ENCODE peak calls at places on chromosomes 7 and 10, in five cellular contexts. P is tibial artery, J is lower leg skin, Z is thyroid gland, T is brain microvascular endothelial cell. K is an unnamed sample.

GRCh38 chr7:38178695-38179344 is 775 bp downstream of the STARD3NL start:
- DNase-seq in P (no peak), J (no peak), Z (no peak), T (no peak), K (peak)

GRCh38 chr7:157007470-157008066 is 2.9 kb downstream of the MNX1 start:
- DNase-seq in J (no peak), P (no peak), Z (no peak), T (no peak), K (no peak)

GRCh38 chr7:157434701-157435100 is 97.9 kb downstream of the DNAJB6 start:
- DNase-seq in J (no peak), P (no peak), Z (no peak), T (no peak), K (no peak)

GRCh38 chr10:44557596-44558191 is 172.8 kb upstream of the CXCL12 start:
- DNase-seq in P (no peak), Z (no peak), T (no peak), J (no peak), K (peak)

GRCh38 chr10:91694170-91694794 is 61.4 kb upstream of the PPP1R3C start:
- DNase-seq in P (no peak), J (no peak), Z (peak), T (peak), K (peak)

GRCh38 chr10:124091646-124092269 is 1.6 kb downstream of the CHST15 start:
- DNase-seq in P (no peak), J (no peak), Z (peak), T (peak), K (no peak)

GRCh38 chr7:2521952-2522591 is 2.5 kb downstream of the LFNG start:
- DNase-seq in Z (no peak), T (no peak), J (no peak), P (no peak), K (no peak)

GRCh38 chr10:51718804-51719291 is 19.5 kb upstream of the CSTF2T start:
- DNase-seq in J (no peak), Z (no peak), P (no peak), T (peak), K (peak)

GRCh38 chr7:141258559-141258958 is 184.7 kb downstream of the TMEM178B start:
- DNase-seq in P (no peak), Z (no peak), T (no peak), J (no peak), K (no peak)

GRCh38 chr7:23672033-23672432 is 8.0 kb upstream of the FAM221A start:
- DNase-seq in J (no peak), P (no peak), T (no peak), Z (no peak), K (peak)

GRCh38 chr10:111080224-111080623 is 3.4 kb downstream of the ADRA2A start:
- DNase-seq in P (no peak), T (no peak), Z (no peak), J (no peak), K (no peak)

GRCh38 chr10:1739751-1740150 is 2.4 kb upstream of the ADARB2 start:
- DNase-seq in P (no peak), T (no peak), J (no peak), Z (no peak), K (no peak)

GRCh38 chr7:49893131-49893530 is 119.7 kb downstream of the VWC2 start:
- DNase-seq in P (no peak), T (no peak), Z (no peak), J (no peak), K (no peak)

GRCh38 chr10:95792211-95792780 is 36.3 kb downstream of the ENTPD1 start:
- DNase-seq in J (no peak), Z (no peak), P (no peak), T (no peak), K (no peak)

GRCh38 chr10:31023558-31023957 is 8.1 kb downstream of the ZNF438 start:
- DNase-seq in P (no peak), T (no peak), J (no peak), Z (peak), K (no peak)

GRCh38 chr7:73715648-73716317 is 3.7 kb downstream of the STX1A start:
- DNase-seq in T (peak), J (no peak), P (no peak), Z (no peak), K (peak)

GRCh38 chr10:102644066-102644645 is at the start of gene TRIM8:
- DNase-seq in J (no peak), T (no peak), Z (peak), P (no peak), K (peak)

GRCh38 chr10:43265799-43266721 is 805 bp downstream of the RASGEF1A start:
- DNase-seq in J (peak), T (no peak), P (no peak), Z (peak), K (no peak)
- H3K4me3 ChIP-seq in J (peak), T (no peak), P (peak), Z (no peak), K (no peak)

GRCh38 chr10:121975295-121976086 is 474 bp upstream of the NSMCE4A start:
- DNase-seq in J (no peak), P (no peak), T (no peak), Z (no peak), K (no peak)

GRCh38 chr10:121978511-121978910 is 3.5 kb upstream of the NSMCE4A start:
- DNase-seq in Z (peak), T (no peak), J (no peak), P (no peak), K (no peak)

GRCh38 chr10:121976607-121977006 is 1.6 kb upstream of the NSMCE4A start:
- DNase-seq in J (no peak), T (no peak), Z (no peak), P (no peak), K (no peak)

GRCh38 chr10:121974019-121974534 is 940 bp downstream of the NSMCE4A start:
- DNase-seq in P (no peak), Z (no peak), J (no peak), T (no peak), K (no peak)

GRCh38 chr10:121974535-121975294 is at the start of gene NSMCE4A:
- DNase-seq in P (peak), J (peak), T (peak), Z (peak), K (peak)
- TF ChIP-seq CTCF in P (peak), J (no peak), T (no peak), Z (peak), K (no peak)

GRCh38 chr10:73248259-73248724 is 1.2 kb upstream of the DNAJC9 start:
- DNase-seq in T (no peak), J (no peak), Z (no peak), P (no peak), K (no peak)
- H3K4me3 ChIP-seq in T (no peak), J (no peak), Z (no peak), P (no peak), K (no peak)

GRCh38 chr7:5477723-5478531 is 54.3 kb upstream of the TNRC18 start:
- DNase-seq in J (no peak), Z (peak), P (no peak), T (no peak), K (no peak)
- TF ChIP-seq CTCF in J (no peak), Z (peak), P (peak), T (peak), K (peak)

GRCh38 chr10:117164878-117165556 is 26.9 kb upstream of the VAX1 start:
- DNase-seq in T (no peak), P (no peak), Z (no peak), J (no peak), K (no peak)
- H3K4me3 ChIP-seq in T (no peak), P (peak), Z (no peak), J (no peak), K (no peak)

GRCh38 chr7:57413529-57414398 is 36.2 kb upstream of the ZNF716 start:
- DNase-seq in P (no peak), Z (no peak), J (no peak), T (no peak), K (no peak)
- TF ChIP-seq CTCF in P (no peak), Z (no peak), J (no peak), T (no peak), K (no peak)

DNA sequence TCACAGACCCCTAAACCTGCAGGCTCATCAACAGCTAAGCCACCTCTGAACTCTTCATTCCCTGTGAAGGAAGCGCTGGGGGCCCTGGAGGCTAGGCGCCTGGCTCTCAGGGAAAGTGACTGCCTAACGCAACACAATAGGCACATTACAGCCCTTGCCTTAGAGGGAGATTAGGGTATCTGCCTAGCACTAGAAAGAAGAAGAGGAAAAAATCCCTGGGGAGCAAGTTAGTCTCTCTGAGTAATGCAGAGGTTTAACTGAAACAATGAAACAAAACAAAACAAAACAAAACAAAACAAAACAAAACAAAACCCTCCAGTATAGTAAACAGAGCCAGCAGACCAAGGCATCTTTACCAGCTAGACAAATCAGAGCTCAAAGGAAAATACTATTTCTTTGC is 2.6 kb downstream of the ZNF777 start:
- DNase-seq in Z (no peak), J (no peak), T (no peak), P (no peak), K (no peak)
- H3K4me3 ChIP-seq in Z (no peak), J (no peak), T (no peak), P (no peak), K (no peak)

GRCh38 chr10:132463333-132464255 is 66.6 kb downstream of the PWWP2B start:
- DNase-seq in J (no peak), T (no peak), P (no peak), Z (no peak), K (peak)
- TF ChIP-seq CTCF in J (no peak), T (peak), P (peak), Z (peak), K (peak)

DNA sequence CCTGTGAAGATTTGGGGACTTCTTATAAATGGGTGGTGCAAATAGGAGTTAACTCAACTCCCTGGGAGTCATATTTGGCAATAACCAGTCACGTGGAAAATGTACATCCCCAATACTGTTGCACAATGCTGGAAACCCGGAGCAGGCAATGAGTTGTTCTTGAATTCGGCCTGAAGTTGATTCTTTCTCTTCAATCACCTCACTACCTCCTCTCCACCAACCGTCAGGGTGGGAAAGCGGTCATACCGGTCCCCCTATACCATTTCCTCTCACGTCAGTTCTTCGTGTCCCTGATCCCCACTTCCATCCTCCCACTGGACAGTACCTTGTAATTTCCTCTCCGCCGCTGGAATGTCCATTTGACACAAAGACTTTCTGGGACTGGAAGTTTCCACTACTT is 2.8 kb downstream of the GIMAP5 start:
- DNase-seq in J (no peak), P (no peak), Z (no peak), T (no peak), K (no peak)
- H3K4me3 ChIP-seq in J (no peak), P (peak), Z (no peak), T (no peak), K (no peak)

GRCh38 chr7:30396379-30396778 is 82.2 kb downstream of the NOD1 start:
- DNase-seq in P (no peak), Z (no peak), T (no peak), J (no peak), K (peak)
- TF ChIP-seq CTCF in P (no peak), Z (no peak), T (peak), J (no peak), K (peak)

K was measured in choroid plexus epithelial cell.